ENCODE peak calls at places on chromosome 17, in ten cellular contexts. I is endothelial cell; W is kidney tubule cell; B is NCI-H1417; N is PC-9; G is heart right ventricle; O is hippocampal formation; P is NCI-H748 treated with DMSO at 0.1 percent for 48 hours; H is activated CD4-positive, CD25-positive, alpha-beta regulatory T cell; M is activated T-cell treated with anti-CD3 and anti-CD28 coated beads for 1 hour. Y is an unnamed sample.

GRCh38 chr17:27540300-27541105 is 84.3 kb downstream of the KSR1 start:
- DNase-seq in M (no peak), I (no peak), B (no peak), N (no peak), O (peak; percentile 56), G (peak; percentile 71), P (no peak), W (peak; percentile 73), H (no peak), Y (peak; percentile 64)

GRCh38 chr17:82248815-82249638 is 20.2 kb downstream of the SLC16A3 start:
- DNase-seq in M (no peak), B (no peak), W (no peak), G (no peak), O (no peak), P (no peak), N (no peak), H (no peak), I (no peak), Y (no peak)

GRCh38 chr17:77546772-77547201 is 406.0 kb downstream of the SEC14L1 start:
- DNase-seq in I (no peak), O (no peak), N (no peak), M (no peak), G (no peak), H (no peak), W (peak; percentile 22), P (no peak), B (no peak), Y (no peak)

GRCh38 chr17:10668771-10669170 is 11.7 kb upstream of the MYH3 start:
- DNase-seq in P (no peak), H (no peak), N (peak; percentile 48), B (no peak), M (no peak), O (no peak), G (no peak), W (peak; percentile 33), I (no peak), Y (no peak)

GRCh38 chr17:40086150-40087044 is 14.0 kb downstream of the NR1D1 start:
- DNase-seq in G (peak; percentile 73), W (peak; percentile 33), H (peak; percentile 43), M (peak; percentile 62), P (peak; percentile 6), N (no peak), I (peak; percentile 78), B (peak; percentile 48), O (no peak), Y (no peak)

GRCh38 chr17:65674246-65675045 is 113.0 kb upstream of the AXIN2 start:
- DNase-seq in M (no peak), P (no peak), B (no peak), I (no peak), N (no peak), H (no peak), O (no peak), W (no peak), G (no peak), Y (no peak)

GRCh38 chr17:56595831-56596740 is 2.6 kb downstream of the NOG start:
- DNase-seq in P (peak; percentile 5), W (peak; percentile 48), H (no peak), B (no peak), O (no peak), N (peak; percentile 79), I (peak; percentile 10), G (no peak), M (no peak), Y (no peak)

GRCh38 chr17:64133546-64134215 is 3.7 kb upstream of the ERN1 start:
- DNase-seq in I (peak; percentile 24), P (peak; percentile 75), W (peak; percentile 75), H (no peak), O (no peak), M (no peak), G (no peak), N (no peak), B (peak; percentile 39), Y (no peak)

GRCh38 chr17:35765086-35765710 is 4.5 kb downstream of the C17orf50 start:
- DNase-seq in N (no peak), M (no peak), I (no peak), O (no peak), B (no peak), G (no peak), H (no peak), W (no peak), P (no peak), Y (no peak)

GRCh38 chr17:79005063-79005861 is 4.3 kb downstream of the CANT1 start:
- DNase-seq in I (no peak), N (peak; percentile 85), M (no peak), H (no peak), P (peak; percentile 31), O (no peak), B (peak; percentile 79), G (no peak), W (peak; percentile 62), Y (peak; percentile 19)

GRCh38 chr17:69607162-69607834 is 192.8 kb downstream of the MAP2K6 start:
- DNase-seq in P (peak; percentile 69), I (peak; percentile 73), W (peak; percentile 86), O (peak; percentile 58), H (no peak), G (peak; percentile 65), N (no peak), M (no peak), B (peak; percentile 65), Y (peak; percentile 40)

GRCh38 chr17:78438694-78439325 is 60.4 kb downstream of the PGS1 start:
- DNase-seq in P (no peak), M (no peak), N (no peak), H (no peak), O (no peak), G (no peak), B (no peak), W (no peak), I (no peak), Y (no peak)

GRCh38 chr17:13864551-13864950 is 204.8 kb upstream of the COX10 start:
- DNase-seq in G (no peak), N (no peak), W (no peak), O (no peak), P (no peak), H (no peak), I (no peak), B (no peak), M (no peak), Y (no peak)

GRCh38 chr17:27489045-27489715 is 32.9 kb downstream of the KSR1 start:
- DNase-seq in G (peak; percentile 80), W (no peak), N (peak; percentile 37), H (no peak), B (no peak), M (no peak), P (no peak), I (no peak), O (peak; percentile 27), Y (peak; percentile 85)

GRCh38 chr17:81153340-81153803 is 11.9 kb upstream of the PVALEF start:
- DNase-seq in B (no peak), N (no peak), M (no peak), O (peak; percentile 67), G (no peak), W (no peak), H (no peak), P (no peak), I (no peak), Y (no peak)

GRCh38 chr17:512926-513325 is 160.3 kb upstream of the RPH3AL start:
- DNase-seq in B (no peak), I (no peak), P (no peak), W (no peak), N (no peak), M (no peak), H (no peak), G (no peak), O (no peak), Y (no peak)

GRCh38 chr17:44925731-44926697 is 10.7 kb upstream of the GFAP start:
- DNase-seq in G (no peak), N (no peak), O (no peak), H (no peak), P (no peak), W (no peak), M (no peak), I (no peak), B (no peak), Y (no peak)

GRCh38 chr17:47850692-47851573 is at the start of gene SP6:
- DNase-seq in H (peak; percentile 29), P (peak; percentile 64), G (peak; percentile 55), W (peak; percentile 92), N (peak; percentile 86), O (no peak), I (peak; percentile 70), M (peak; percentile 55), B (peak; percentile 88), Y (peak; percentile 34)

GRCh38 chr17:35889818-35890773 is 9.9 kb upstream of the CCL5 start:
- DNase-seq in G (no peak), O (no peak), I (no peak), W (peak; percentile 58), M (no peak), N (no peak), B (no peak), H (no peak), P (no peak), Y (peak; percentile 30)

GRCh38 chr17:81277938-81278693 is 17.0 kb downstream of the SLC38A10 start:
- DNase-seq in W (no peak), P (no peak), B (no peak), N (no peak), G (peak; percentile 58), O (no peak), I (no peak), H (no peak), M (no peak), Y (no peak)

GRCh38 chr17:2423271-2423670 is 22.4 kb upstream of the MNT start:
- DNase-seq in B (no peak), G (no peak), H (no peak), N (no peak), I (no peak), W (no peak), P (no peak), O (no peak), M (no peak), Y (no peak)

GRCh38 chr17:77656054-77656453 is 302.4 kb upstream of the TNRC6C start:
- DNase-seq in M (no peak), P (no peak), G (no peak), W (no peak), I (no peak), B (no peak), O (no peak), N (no peak), H (no peak), Y (no peak)

GRCh38 chr17:69173118-69173517 is 31.4 kb upstream of the ABCA6 start:
- DNase-seq in I (no peak), B (no peak), W (no peak), M (no peak), G (no peak), P (no peak), O (no peak), H (no peak), N (no peak), Y (no peak)

Y was measured in omental fat pad.